ENCODE peak calls at places on chromosomes 3 and 15, in four cellular contexts. H, F, G and M are unnamed samples.

GRCh38 chr3:160879859-160880258 is 123.8 kb downstream of the PPM1L start:
- DNase-seq in F (no peak), H (no peak), G (no peak), M (no peak)

GRCh38 chr3:6994081-6994668 is 133.3 kb downstream of the GRM7 start:
- DNase-seq in H (peak), F (no peak), G (no peak), M (no peak)

GRCh38 chr15:98778263-98778959 is 130.1 kb downstream of the IGF1R start:
- DNase-seq in F (no peak), H (no peak), G (no peak), M (no peak)

GRCh38 chr3:55000546-55000945 is 72.7 kb upstream of the LRTM1 start:
- DNase-seq in G (no peak), F (no peak), H (peak), M (no peak)

GRCh38 chr3:105359098-105359762 is 7.5 kb upstream of the ALCAM start:
- DNase-seq in G (no peak), H (no peak), F (no peak), M (no peak)

GRCh38 chr3:127089487-127090145 is 103.3 kb upstream of the PRR23E start:
- DNase-seq in H (no peak), F (no peak), G (no peak), M (no peak)

GRCh38 chr3:48989126-48989795 is 780 bp upstream of the P4HTM start:
- DNase-seq in G (no peak), H (no peak), F (peak), M (no peak)

GRCh38 chr3:169161011-169161410 is 502.5 kb downstream of the MECOM start:
- DNase-seq in H (peak), G (no peak), F (no peak), M (no peak)

GRCh38 chr3:11060500-11061251 is 68.1 kb downstream of the SLC6A1 start:
- DNase-seq in G (peak), H (peak), F (no peak), M (no peak)

GRCh38 chr15:29056839-29057450 is 171.2 kb downstream of the APBA2 start:
- DNase-seq in G (no peak), H (no peak), F (no peak), M (no peak)